ENCODE peak calls at places on chromosomes 4 and X, in nine cellular contexts. Z is BJ; O is uterus; L is body of pancreas; J is osteocyte; R is nephron progenitor cell; F is natural killer cell; U is H9; K is CD4-positive, alpha-beta T cell. B is an unnamed sample.

GRCh38 chr4:150986085-150986484 is 29.0 kb downstream of the LRBA start:
- DNase-seq in R (no peak), F (no peak), K (no peak), U (no peak), Z (no peak), J (no peak), O (no peak), L (no peak), B (no peak)

GRCh38 chr4:126470862-126471261 is 1156.1 kb downstream of the FAT4 start:
- DNase-seq in R (no peak), U (no peak), K (no peak), J (no peak), Z (no peak), F (no peak), O (no peak), L (no peak), B (no peak)

GRCh38 chr4:139223682-139224317 is 46.8 kb upstream of the ELF2 start:
- DNase-seq in L (peak), J (no peak), Z (no peak), F (no peak), K (no peak), R (no peak), U (no peak), O (peak), B (no peak)

GRCh38 chr4:149264093-149264733 is 551.4 kb downstream of the IQCM start:
- DNase-seq in R (peak), O (no peak), J (no peak), Z (no peak), U (peak), K (no peak), L (peak), F (no peak), B (no peak)

GRCh38 chrX:53076671-53077070 is 5.5 kb upstream of the TSPYL2 start:
- DNase-seq in R (no peak), L (no peak), J (no peak), K (no peak), U (no peak), O (no peak), F (no peak), Z (no peak), B (no peak)

GRCh38 chrX:111447298-111447697 is 35.3 kb upstream of the DCX start:
- DNase-seq in L (peak), K (no peak), R (peak), O (no peak), F (no peak), U (peak), J (no peak), Z (no peak), B (no peak)

GRCh38 chrX:103607385-103608304 is at the start of gene TCEAL3:
- DNase-seq in J (peak), F (peak), O (peak), Z (no peak), U (peak), L (peak), R (peak), K (no peak), B (no peak)

GRCh38 chr4:169229571-169230028 is 41.2 kb downstream of the SH3RF1 start:
- DNase-seq in L (peak), K (no peak), R (no peak), U (no peak), O (peak), F (no peak), J (no peak), Z (peak), B (no peak)

GRCh38 chrX:18194688-18195087 is 26.0 kb downstream of the BEND2 start:
- DNase-seq in O (no peak), R (no peak), F (no peak), J (no peak), U (no peak), Z (no peak), L (no peak), K (no peak), B (no peak)

GRCh38 chr4:169955521-169955920 is 70.7 kb downstream of the MFAP3L start:
- DNase-seq in K (no peak), R (no peak), U (no peak), O (no peak), F (no peak), L (no peak), J (no peak), Z (no peak), B (no peak)

GRCh38 chrX:133444196-133444595 is 28.9 kb upstream of the GPC4 start:
- DNase-seq in K (no peak), J (no peak), O (no peak), Z (no peak), U (no peak), L (no peak), R (no peak), F (no peak), B (no peak)

GRCh38 chrX:7330971-7331746 is 183.2 kb upstream of the PUDP start:
- DNase-seq in F (no peak), Z (peak), L (peak), J (no peak), R (no peak), U (no peak), K (no peak), O (peak), B (no peak)

GRCh38 chr4:8213121-8213520 is 14.0 kb downstream of the SH3TC1 start:
- DNase-seq in Z (no peak), F (no peak), U (no peak), K (no peak), O (no peak), J (no peak), R (no peak), L (no peak), B (no peak)

GRCh38 chr4:8725071-8725841 is 132.7 kb downstream of the CPZ start:
- DNase-seq in F (no peak), R (no peak), L (no peak), U (peak), K (no peak), Z (no peak), O (peak), J (peak), B (peak)

GRCh38 chrX:49276671-49277519 is 7.3 kb downstream of the PPP1R3F start:
- DNase-seq in Z (no peak), L (peak), U (no peak), R (no peak), F (no peak), J (no peak), K (no peak), O (peak), B (no peak)

GRCh38 chr4:164358400-164358799 is 395.5 kb upstream of the SMIM31 start:
- DNase-seq in K (no peak), R (no peak), L (no peak), U (no peak), O (no peak), J (no peak), Z (no peak), F (no peak), B (no peak)

GRCh38 chr4:176641237-176641636 is 151.5 kb downstream of the VEGFC start:
- DNase-seq in L (no peak), O (no peak), K (no peak), R (no peak), U (no peak), Z (no peak), F (no peak), J (no peak), B (no peak)

GRCh38 chr4:156619154-156619934 is 352.3 kb downstream of the PDGFC start:
- DNase-seq in O (no peak), F (no peak), J (no peak), U (no peak), L (no peak), R (no peak), Z (no peak), K (no peak), B (no peak)

GRCh38 chrX:130716822-130717405 is 186.1 kb downstream of the ENOX2 start:
- DNase-seq in K (no peak), U (no peak), F (no peak), Z (no peak), L (no peak), R (no peak), O (no peak), J (no peak), B (no peak)

GRCh38 chrX:152915541-152916241 is 17.8 kb downstream of the ZNF185 start:
- DNase-seq in K (no peak), Z (no peak), L (peak), R (peak), O (peak), U (peak), J (no peak), F (no peak), B (no peak)

GRCh38 chrX:97747346-97747745 is 863.6 kb downstream of the RPA4 start:
- DNase-seq in Z (no peak), U (no peak), R (no peak), F (no peak), O (no peak), K (no peak), J (no peak), L (no peak), B (no peak)

GRCh38 chr4:40870076-40870624 is 120.4 kb downstream of the NSUN7 start:
- DNase-seq in R (no peak), Z (no peak), F (no peak), O (no peak), U (no peak), L (no peak), K (no peak), J (no peak), B (no peak)

GRCh38 chr4:36039031-36039430 is 205.3 kb downstream of the ARAP2 start:
- DNase-seq in L (no peak), J (no peak), Z (no peak), U (no peak), O (no peak), R (no peak), F (no peak), K (no peak), B (no peak)

GRCh38 chrX:38664285-38664684 is 102.9 kb downstream of the TSPAN7 start:
- DNase-seq in J (no peak), K (no peak), Z (no peak), O (no peak), L (no peak), R (peak), U (no peak), F (no peak), B (no peak)

GRCh38 chrX:1321689-1322088 is 14.9 kb upstream of the IL3RA start:
- DNase-seq in L (no peak), Z (no peak), F (no peak), O (no peak), J (no peak), K (no peak), R (no peak), U (no peak), B (no peak)

GRCh38 chr4:54783402-54784110 is 125.8 kb downstream of the KIT start:
- DNase-seq in U (no peak), L (no peak), J (no peak), F (no peak), R (no peak), O (no peak), K (no peak), Z (no peak), B (no peak)

GRCh38 chr4:128166982-128167381 is 105.9 kb downstream of the LARP1B start:
- DNase-seq in F (no peak), U (no peak), L (no peak), Z (no peak), K (no peak), R (no peak), J (no peak), O (no peak), B (no peak)

GRCh38 chr4:142121951-142122350 is 485.6 kb downstream of the IL15 start:
- DNase-seq in L (no peak), F (no peak), R (no peak), Z (no peak), J (no peak), U (no peak), K (no peak), O (no peak), B (no peak)

GRCh38 chr4:170089743-170090666 is at the start of gene AADAT:
- DNase-seq in L (peak), Z (no peak), F (no peak), J (peak), O (peak), U (peak), K (no peak), R (peak), B (peak)

GRCh38 chrX:50100188-50100587 is 100.6 kb downstream of the AKAP4 start:
- DNase-seq in U (no peak), K (no peak), R (no peak), F (no peak), O (no peak), J (no peak), Z (no peak), L (no peak), B (no peak)

GRCh38 chrX:21798677-21799219 is 40.7 kb upstream of the MBTPS2 start:
- DNase-seq in U (no peak), J (no peak), R (no peak), O (no peak), Z (no peak), F (no peak), L (peak), K (no peak), B (no peak)

GRCh38 chr4:1654216-1654945 is 29.7 kb downstream of the FAM53A start:
- DNase-seq in Z (no peak), O (no peak), J (no peak), L (no peak), U (no peak), K (no peak), R (no peak), F (no peak), B (no peak)

GRCh38 chrX:20311505-20311904 is 44.8 kb upstream of the RPS6KA3 start:
- DNase-seq in J (no peak), K (no peak), O (no peak), U (no peak), Z (no peak), R (no peak), L (no peak), F (no peak), B (no peak)

GRCh38 chr4:23388259-23388658 is 501.6 kb downstream of the PPARGC1A start:
- DNase-seq in Z (no peak), L (no peak), R (no peak), U (no peak), F (no peak), J (no peak), K (no peak), O (no peak), B (no peak)

GRCh38 chrX:71911731-71912050 is 1.0 kb downstream of the NHSL2 start:
- DNase-seq in O (peak), R (peak), U (no peak), K (no peak), J (no peak), F (no peak), Z (no peak), L (no peak), B (no peak)

GRCh38 chr4:68375667-68376559 is 26.0 kb upstream of the YTHDC1 start:
- DNase-seq in F (no peak), J (no peak), O (no peak), K (peak), L (peak), U (peak), Z (peak), R (peak), B (no peak)

GRCh38 chr4:158895797-158896442 is 127.1 kb downstream of the FNIP2 start:
- DNase-seq in R (no peak), O (no peak), U (peak), J (no peak), Z (no peak), F (peak), L (peak), K (no peak), B (no peak)
- TF ChIP-seq CTCF in R (no peak), O (no peak), U (peak), J (peak), Z (no peak), F (no peak), L (peak), K (no peak), B (peak)

GRCh38 chr4:112521123-112522116 is 5.4 kb upstream of the NEUROG2 start:
- DNase-seq in R (peak), U (peak), L (no peak), J (no peak), Z (no peak), K (no peak), O (no peak), F (no peak), B (no peak)
- TF ChIP-seq CTCF in R (no peak), U (no peak), L (no peak), J (no peak), Z (no peak), K (no peak), O (no peak), F (no peak), B (no peak)

DNA sequence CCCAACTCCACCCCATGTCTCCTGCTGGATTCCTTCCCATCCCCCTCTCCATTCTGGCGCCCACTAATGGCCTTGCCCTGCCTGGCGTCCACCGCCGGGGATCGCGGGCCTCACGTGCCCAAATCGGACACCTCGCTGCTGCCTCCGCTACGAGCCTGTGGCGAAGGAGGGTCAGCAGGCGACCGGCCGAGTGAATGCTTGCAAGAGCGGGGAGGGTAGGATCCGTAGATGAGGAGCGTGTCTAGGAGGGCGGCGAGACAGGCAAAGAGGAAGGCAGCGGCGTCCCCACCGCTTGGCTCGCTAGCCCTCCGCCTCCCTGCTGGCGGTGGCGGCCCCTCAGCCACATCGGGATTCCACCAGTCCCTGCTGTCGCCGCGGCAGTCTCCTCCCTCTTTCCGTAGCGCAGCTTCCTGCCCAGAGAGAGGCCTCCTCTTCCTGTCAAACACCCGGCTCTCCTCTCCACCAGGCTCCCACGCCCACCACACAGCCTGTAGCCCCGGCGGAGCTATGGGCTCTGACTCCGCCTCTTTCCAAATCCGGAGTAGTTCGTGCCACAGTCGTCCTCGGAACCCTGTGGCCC is at the start of gene SPIN2B:
- DNase-seq in Z (peak), L (peak), K (peak), O (peak), R (peak), J (peak), F (peak), U (peak), B (peak)
- TF ChIP-seq CTCF in Z (peak), L (peak), K (no peak), O (no peak), R (no peak), J (peak), F (no peak), U (no peak), B (peak)

DNA sequence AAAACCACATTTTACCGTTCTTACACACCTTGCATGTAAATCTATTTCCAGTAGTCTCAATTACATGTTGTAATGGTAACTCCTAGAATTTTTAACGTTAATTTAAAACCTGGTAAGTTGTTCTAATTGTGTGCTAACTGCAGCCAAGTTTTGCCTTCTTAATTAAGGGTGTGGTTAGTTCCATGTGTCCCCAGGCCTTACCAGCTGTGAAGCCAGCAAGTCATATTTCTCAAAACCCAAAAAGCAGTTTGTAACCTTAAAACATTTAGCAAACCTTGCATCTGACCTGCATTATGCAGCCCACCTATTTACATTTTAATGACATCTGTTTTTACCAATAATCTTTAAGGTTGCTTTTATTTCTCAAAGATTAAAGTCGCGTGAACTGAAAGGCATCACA is 18.4 kb upstream of the FAM47E start:
- DNase-seq in O (no peak), K (no peak), J (no peak), R (no peak), L (no peak), Z (no peak), F (no peak), U (no peak), B (no peak)
- TF ChIP-seq CTCF in O (no peak), K (no peak), J (no peak), R (no peak), L (no peak), Z (no peak), F (no peak), U (no peak), B (no peak)

GRCh38 chrX:107485019-107485418 is 35.6 kb downstream of the FRMPD3 start:
- DNase-seq in Z (no peak), O (no peak), L (no peak), K (no peak), U (no peak), R (no peak), F (no peak), J (no peak), B (no peak)
- TF ChIP-seq CTCF in Z (no peak), O (no peak), L (no peak), K (no peak), U (peak), R (no peak), F (no peak), J (no peak), B (no peak)

GRCh38 chrX:139200793-139201192 is 329.7 kb upstream of the F9 start:
- DNase-seq in Z (no peak), K (no peak), L (no peak), J (no peak), F (no peak), U (no peak), O (no peak), R (no peak), B (no peak)

GRCh38 chrX:139204576-139204902 is 326.0 kb upstream of the F9 start:
- DNase-seq in R (no peak), K (no peak), Z (no peak), U (no peak), J (no peak), O (no peak), F (no peak), L (no peak), B (no peak)

GRCh38 chrX:139203681-139204575 is 326.6 kb upstream of the F9 start:
- DNase-seq in J (no peak), F (peak), R (peak), U (no peak), K (no peak), Z (no peak), L (no peak), O (no peak), B (peak)

GRCh38 chrX:139201924-139202323 is 328.6 kb upstream of the F9 start:
- DNase-seq in J (no peak), K (no peak), F (no peak), L (no peak), O (no peak), R (no peak), U (no peak), Z (no peak), B (no peak)

GRCh38 chrX:139202742-139203410 is 327.7 kb upstream of the F9 start:
- DNase-seq in O (no peak), K (no peak), L (no peak), U (peak), Z (no peak), J (no peak), F (no peak), R (peak), B (no peak)
- TF ChIP-seq CTCF in O (no peak), K (no peak), L (no peak), U (peak), Z (no peak), J (no peak), F (no peak), R (no peak), B (peak)

GRCh38 chr4:46387956-46388355 is 2.0 kb downstream of the GABRA2 start:
- DNase-seq in R (no peak), J (no peak), O (no peak), Z (no peak), L (no peak), K (no peak), F (no peak), U (no peak), B (no peak)

GRCh38 chr4:46389301-46389761 is 597 bp downstream of the GABRA2 start:
- DNase-seq in O (no peak), Z (no peak), L (no peak), U (peak), J (no peak), R (peak), K (no peak), F (no peak), B (peak)

GRCh38 chr4:46385235-46385634 is 4.7 kb downstream of the GABRA2 start:
- DNase-seq in F (no peak), Z (no peak), O (no peak), U (no peak), J (no peak), R (no peak), K (no peak), L (no peak), B (no peak)

GRCh38 chr4:46388860-46389259 is 1.1 kb downstream of the GABRA2 start:
- DNase-seq in K (no peak), O (no peak), R (no peak), F (no peak), Z (no peak), L (no peak), U (no peak), J (no peak), B (no peak)

GRCh38 chr4:46386570-46386969 is 3.4 kb downstream of the GABRA2 start:
- DNase-seq in F (no peak), O (no peak), U (peak), K (no peak), R (peak), Z (no peak), J (no peak), L (no peak), B (no peak)
- TF ChIP-seq CTCF in F (no peak), O (no peak), U (peak), K (no peak), R (peak), Z (no peak), J (no peak), L (no peak), B (peak)

GRCh38 chrX:34893741-34894140 is 48.9 kb upstream of the FAM47B start:
- DNase-seq in Z (no peak), U (no peak), L (no peak), O (no peak), R (no peak), F (no peak), K (no peak), J (no peak), B (no peak)
- TF ChIP-seq CTCF in Z (peak), U (peak), L (peak), O (no peak), R (no peak), F (no peak), K (no peak), J (peak), B (peak)

GRCh38 chr4:18020671-18021469 is 685 bp downstream of the LCORL start:
- DNase-seq in K (peak), J (no peak), U (peak), O (peak), Z (peak), F (peak), L (peak), R (peak), B (peak)
- TF ChIP-seq CTCF in K (no peak), J (peak), U (no peak), O (peak), Z (peak), F (no peak), L (no peak), R (no peak), B (peak)

GRCh38 chr4:6134612-6135220 is 65.6 kb downstream of the JAKMIP1 start:
- DNase-seq in K (no peak), U (peak), Z (no peak), O (no peak), J (no peak), L (no peak), R (no peak), F (peak), B (no peak)
- TF ChIP-seq CTCF in K (no peak), U (peak), Z (no peak), O (no peak), J (no peak), L (no peak), R (no peak), F (peak), B (no peak)